ENCODE peak calls at places on chromosomes 16 and 17, in eight cellular contexts. One of them, this sample, is unnamed.

GRCh38 chr17:61321344-61321743 is 78.3 kb upstream of the TBX2 start:
- DNase-seq in activated CD4-positive, alpha-beta T cell treated with anti-CD3 and anti-CD28 coated beads, Interleukin-2, amount 10 ng/mL, durations not matched to agents 7 days and 5 days: no peak
- DNase-seq in BJ: no peak
- DNase-seq in activated CD8-positive, alpha-beta T cell treated with anti-CD3 and anti-CD28 coated beads for 36 hours: no peak
- DNase-seq in caudate nucleus: no peak
- DNase-seq in naive thymus-derived CD4-positive, alpha-beta T cell: no peak
- DNase-seq in naive B cell: no peak
- DNase-seq in C1 segment of cervical spinal cord: no peak
- DNase-seq in this sample: no peak

GRCh38 chr16:59878479-59878878 is 1144.4 kb upstream of the GOT2 start:
- DNase-seq in naive B cell: no peak
- DNase-seq in activated CD8-positive, alpha-beta T cell treated with anti-CD3 and anti-CD28 coated beads for 36 hours: no peak
- DNase-seq in naive thymus-derived CD4-positive, alpha-beta T cell: no peak
- DNase-seq in C1 segment of cervical spinal cord: no peak
- DNase-seq in BJ: no peak
- DNase-seq in caudate nucleus: no peak
- DNase-seq in activated CD4-positive, alpha-beta T cell treated with anti-CD3 and anti-CD28 coated beads, Interleukin-2, amount 10 ng/mL, durations not matched to agents 7 days and 5 days: no peak
- DNase-seq in this sample: peak; percentile 61

GRCh38 chr16:3490911-3491629 is 4.2 kb downstream of the C16orf90 start:
- DNase-seq in naive B cell: no peak
- DNase-seq in activated CD4-positive, alpha-beta T cell treated with anti-CD3 and anti-CD28 coated beads, Interleukin-2, amount 10 ng/mL, durations not matched to agents 7 days and 5 days: no peak
- DNase-seq in naive thymus-derived CD4-positive, alpha-beta T cell: no peak
- DNase-seq in C1 segment of cervical spinal cord: no peak
- DNase-seq in caudate nucleus: no peak
- DNase-seq in BJ: no peak
- DNase-seq in activated CD8-positive, alpha-beta T cell treated with anti-CD3 and anti-CD28 coated beads for 36 hours: peak; percentile 27
- DNase-seq in this sample: no peak

GRCh38 chr16:46607529-46607928 is 13.7 kb downstream of the SHCBP1 start:
- DNase-seq in activated CD8-positive, alpha-beta T cell treated with anti-CD3 and anti-CD28 coated beads for 36 hours: no peak
- DNase-seq in naive B cell: peak; percentile 29
- DNase-seq in activated CD4-positive, alpha-beta T cell treated with anti-CD3 and anti-CD28 coated beads, Interleukin-2, amount 10 ng/mL, durations not matched to agents 7 days and 5 days: no peak
- DNase-seq in naive thymus-derived CD4-positive, alpha-beta T cell: no peak
- DNase-seq in BJ: no peak
- DNase-seq in C1 segment of cervical spinal cord: no peak
- DNase-seq in caudate nucleus: no peak
- DNase-seq in this sample: peak; percentile 83

GRCh38 chr16:85422374-85423185 is 190.5 kb upstream of the GSE1 start:
- DNase-seq in naive thymus-derived CD4-positive, alpha-beta T cell: no peak
- DNase-seq in BJ: no peak
- DNase-seq in C1 segment of cervical spinal cord: no peak
- DNase-seq in caudate nucleus: no peak
- DNase-seq in activated CD4-positive, alpha-beta T cell treated with anti-CD3 and anti-CD28 coated beads, Interleukin-2, amount 10 ng/mL, durations not matched to agents 7 days and 5 days: no peak
- DNase-seq in naive B cell: no peak
- DNase-seq in activated CD8-positive, alpha-beta T cell treated with anti-CD3 and anti-CD28 coated beads for 36 hours: peak; percentile 1
- DNase-seq in this sample: no peak

GRCh38 chr17:73389411-73389810 is 77.6 kb upstream of the CDC42EP4 start:
- DNase-seq in naive thymus-derived CD4-positive, alpha-beta T cell: no peak
- DNase-seq in naive B cell: no peak
- DNase-seq in activated CD8-positive, alpha-beta T cell treated with anti-CD3 and anti-CD28 coated beads for 36 hours: no peak
- DNase-seq in caudate nucleus: no peak
- DNase-seq in C1 segment of cervical spinal cord: no peak
- DNase-seq in activated CD4-positive, alpha-beta T cell treated with anti-CD3 and anti-CD28 coated beads, Interleukin-2, amount 10 ng/mL, durations not matched to agents 7 days and 5 days: no peak
- DNase-seq in BJ: no peak
- DNase-seq in this sample: no peak

GRCh38 chr16:4461250-4462085 is 13.0 kb downstream of the NMRAL1 start:
- DNase-seq in activated CD4-positive, alpha-beta T cell treated with anti-CD3 and anti-CD28 coated beads, Interleukin-2, amount 10 ng/mL, durations not matched to agents 7 days and 5 days: no peak
- DNase-seq in caudate nucleus: peak; percentile 33
- DNase-seq in BJ: no peak
- DNase-seq in C1 segment of cervical spinal cord: peak; percentile 31
- DNase-seq in naive B cell: no peak
- DNase-seq in activated CD8-positive, alpha-beta T cell treated with anti-CD3 and anti-CD28 coated beads for 36 hours: peak; percentile 9
- DNase-seq in naive thymus-derived CD4-positive, alpha-beta T cell: no peak
- DNase-seq in this sample: no peak

GRCh38 chr16:87145181-87146176 is 171.7 kb downstream of the C16orf95 start:
- DNase-seq in activated CD4-positive, alpha-beta T cell treated with anti-CD3 and anti-CD28 coated beads, Interleukin-2, amount 10 ng/mL, durations not matched to agents 7 days and 5 days: no peak
- DNase-seq in naive B cell: no peak
- DNase-seq in activated CD8-positive, alpha-beta T cell treated with anti-CD3 and anti-CD28 coated beads for 36 hours: peak; percentile 38
- DNase-seq in caudate nucleus: no peak
- DNase-seq in C1 segment of cervical spinal cord: no peak
- DNase-seq in BJ: peak; percentile 15
- DNase-seq in naive thymus-derived CD4-positive, alpha-beta T cell: no peak
- DNase-seq in this sample: peak; percentile 84

GRCh38 chr17:48631693-48632578 is 5.8 kb upstream of the HOXB9 start:
- DNase-seq in activated CD4-positive, alpha-beta T cell treated with anti-CD3 and anti-CD28 coated beads, Interleukin-2, amount 10 ng/mL, durations not matched to agents 7 days and 5 days: no peak
- DNase-seq in BJ: no peak
- DNase-seq in activated CD8-positive, alpha-beta T cell treated with anti-CD3 and anti-CD28 coated beads for 36 hours: no peak
- DNase-seq in caudate nucleus: no peak
- DNase-seq in naive B cell: no peak
- DNase-seq in naive thymus-derived CD4-positive, alpha-beta T cell: no peak
- DNase-seq in C1 segment of cervical spinal cord: no peak
- DNase-seq in this sample: no peak

GRCh38 chr16:89958068-89958467 is 9.5 kb downstream of the DEF8 start:
- DNase-seq in caudate nucleus: no peak
- DNase-seq in C1 segment of cervical spinal cord: no peak
- DNase-seq in BJ: no peak
- DNase-seq in activated CD8-positive, alpha-beta T cell treated with anti-CD3 and anti-CD28 coated beads for 36 hours: no peak
- DNase-seq in activated CD4-positive, alpha-beta T cell treated with anti-CD3 and anti-CD28 coated beads, Interleukin-2, amount 10 ng/mL, durations not matched to agents 7 days and 5 days: no peak
- DNase-seq in naive B cell: no peak
- DNase-seq in naive thymus-derived CD4-positive, alpha-beta T cell: no peak
- DNase-seq in this sample: peak; percentile 18

GRCh38 chr16:25192096-25192495 is 24.7 kb upstream of the AQP8 start:
- DNase-seq in naive B cell: no peak
- DNase-seq in activated CD4-positive, alpha-beta T cell treated with anti-CD3 and anti-CD28 coated beads, Interleukin-2, amount 10 ng/mL, durations not matched to agents 7 days and 5 days: no peak
- DNase-seq in naive thymus-derived CD4-positive, alpha-beta T cell: no peak
- DNase-seq in caudate nucleus: no peak
- DNase-seq in BJ: peak; percentile 57
- DNase-seq in activated CD8-positive, alpha-beta T cell treated with anti-CD3 and anti-CD28 coated beads for 36 hours: no peak
- DNase-seq in C1 segment of cervical spinal cord: no peak
- DNase-seq in this sample: no peak

GRCh38 chr17:1617620-1618174 is 10.9 kb downstream of the SLC43A2 start:
- DNase-seq in BJ: no peak
- DNase-seq in caudate nucleus: no peak
- DNase-seq in naive B cell: no peak
- DNase-seq in activated CD8-positive, alpha-beta T cell treated with anti-CD3 and anti-CD28 coated beads for 36 hours: no peak
- DNase-seq in C1 segment of cervical spinal cord: no peak
- DNase-seq in activated CD4-positive, alpha-beta T cell treated with anti-CD3 and anti-CD28 coated beads, Interleukin-2, amount 10 ng/mL, durations not matched to agents 7 days and 5 days: no peak
- DNase-seq in naive thymus-derived CD4-positive, alpha-beta T cell: no peak
- DNase-seq in this sample: no peak

GRCh38 chr16:57970319-57970718 is 609 bp downstream of the CNGB1 start:
- DNase-seq in activated CD4-positive, alpha-beta T cell treated with anti-CD3 and anti-CD28 coated beads, Interleukin-2, amount 10 ng/mL, durations not matched to agents 7 days and 5 days: no peak
- DNase-seq in C1 segment of cervical spinal cord: no peak
- DNase-seq in naive B cell: no peak
- DNase-seq in naive thymus-derived CD4-positive, alpha-beta T cell: no peak
- DNase-seq in activated CD8-positive, alpha-beta T cell treated with anti-CD3 and anti-CD28 coated beads for 36 hours: no peak
- DNase-seq in BJ: no peak
- DNase-seq in caudate nucleus: no peak
- DNase-seq in this sample: no peak

GRCh38 chr17:82213251-82214011 is 789 bp upstream of the CCDC57 start:
- DNase-seq in caudate nucleus: peak; percentile 49
- DNase-seq in BJ: no peak
- DNase-seq in C1 segment of cervical spinal cord: no peak
- DNase-seq in activated CD4-positive, alpha-beta T cell treated with anti-CD3 and anti-CD28 coated beads, Interleukin-2, amount 10 ng/mL, durations not matched to agents 7 days and 5 days: no peak
- DNase-seq in naive B cell: no peak
- DNase-seq in naive thymus-derived CD4-positive, alpha-beta T cell: peak; percentile 61
- DNase-seq in activated CD8-positive, alpha-beta T cell treated with anti-CD3 and anti-CD28 coated beads for 36 hours: peak; percentile 77
- DNase-seq in this sample: peak; percentile 87

GRCh38 chr16:28821874-28822519 is 802 bp upstream of the ATXN2L start:
- DNase-seq in activated CD8-positive, alpha-beta T cell treated with anti-CD3 and anti-CD28 coated beads for 36 hours: no peak
- DNase-seq in BJ: no peak
- DNase-seq in naive thymus-derived CD4-positive, alpha-beta T cell: no peak
- DNase-seq in C1 segment of cervical spinal cord: no peak
- DNase-seq in caudate nucleus: no peak
- DNase-seq in activated CD4-positive, alpha-beta T cell treated with anti-CD3 and anti-CD28 coated beads, Interleukin-2, amount 10 ng/mL, durations not matched to agents 7 days and 5 days: no peak
- DNase-seq in naive B cell: no peak
- DNase-seq in this sample: no peak

GRCh38 chr17:82216301-82217119 is 3.9 kb upstream of the CCDC57 start:
- DNase-seq in C1 segment of cervical spinal cord: peak; percentile 31
- DNase-seq in naive thymus-derived CD4-positive, alpha-beta T cell: no peak
- DNase-seq in activated CD8-positive, alpha-beta T cell treated with anti-CD3 and anti-CD28 coated beads for 36 hours: peak; percentile 75
- DNase-seq in BJ: no peak
- DNase-seq in naive B cell: peak; percentile 74
- DNase-seq in caudate nucleus: no peak
- DNase-seq in activated CD4-positive, alpha-beta T cell treated with anti-CD3 and anti-CD28 coated beads, Interleukin-2, amount 10 ng/mL, durations not matched to agents 7 days and 5 days: no peak
- DNase-seq in this sample: peak; percentile 87

GRCh38 chr17:44738214-44738906 is 20.4 kb upstream of the ADAM11 start:
- DNase-seq in BJ: no peak
- DNase-seq in C1 segment of cervical spinal cord: no peak
- DNase-seq in naive thymus-derived CD4-positive, alpha-beta T cell: no peak
- DNase-seq in activated CD4-positive, alpha-beta T cell treated with anti-CD3 and anti-CD28 coated beads, Interleukin-2, amount 10 ng/mL, durations not matched to agents 7 days and 5 days: no peak
- DNase-seq in caudate nucleus: no peak
- DNase-seq in activated CD8-positive, alpha-beta T cell treated with anti-CD3 and anti-CD28 coated beads for 36 hours: no peak
- DNase-seq in naive B cell: no peak
- DNase-seq in this sample: no peak

GRCh38 chr16:68331879-68332410 is 21.1 kb downstream of the PRMT7 start:
- DNase-seq in activated CD4-positive, alpha-beta T cell treated with anti-CD3 and anti-CD28 coated beads, Interleukin-2, amount 10 ng/mL, durations not matched to agents 7 days and 5 days: no peak
- DNase-seq in caudate nucleus: no peak
- DNase-seq in BJ: no peak
- DNase-seq in naive B cell: no peak
- DNase-seq in activated CD8-positive, alpha-beta T cell treated with anti-CD3 and anti-CD28 coated beads for 36 hours: no peak
- DNase-seq in C1 segment of cervical spinal cord: no peak
- DNase-seq in naive thymus-derived CD4-positive, alpha-beta T cell: no peak
- DNase-seq in this sample: no peak

GRCh38 chr16:88472637-88473205 is 19.6 kb downstream of the ZFPM1 start:
- DNase-seq in naive thymus-derived CD4-positive, alpha-beta T cell: no peak
- DNase-seq in activated CD8-positive, alpha-beta T cell treated with anti-CD3 and anti-CD28 coated beads for 36 hours: no peak
- DNase-seq in activated CD4-positive, alpha-beta T cell treated with anti-CD3 and anti-CD28 coated beads, Interleukin-2, amount 10 ng/mL, durations not matched to agents 7 days and 5 days: no peak
- DNase-seq in naive B cell: no peak
- DNase-seq in C1 segment of cervical spinal cord: no peak
- DNase-seq in BJ: no peak
- DNase-seq in caudate nucleus: no peak
- DNase-seq in this sample: no peak

GRCh38 chr16:3119701-3120408 is 7.5 kb downstream of the ZNF205 start:
- DNase-seq in BJ: no peak
- DNase-seq in activated CD8-positive, alpha-beta T cell treated with anti-CD3 and anti-CD28 coated beads for 36 hours: no peak
- DNase-seq in C1 segment of cervical spinal cord: no peak
- DNase-seq in naive B cell: no peak
- DNase-seq in naive thymus-derived CD4-positive, alpha-beta T cell: no peak
- DNase-seq in caudate nucleus: no peak
- DNase-seq in activated CD4-positive, alpha-beta T cell treated with anti-CD3 and anti-CD28 coated beads, Interleukin-2, amount 10 ng/mL, durations not matched to agents 7 days and 5 days: no peak
- DNase-seq in this sample: no peak

GRCh38 chr16:13935408-13935807 is 15.5 kb downstream of the ERCC4 start:
- DNase-seq in BJ: no peak
- DNase-seq in activated CD4-positive, alpha-beta T cell treated with anti-CD3 and anti-CD28 coated beads, Interleukin-2, amount 10 ng/mL, durations not matched to agents 7 days and 5 days: no peak
- DNase-seq in C1 segment of cervical spinal cord: no peak
- DNase-seq in activated CD8-positive, alpha-beta T cell treated with anti-CD3 and anti-CD28 coated beads for 36 hours: peak; percentile 31
- DNase-seq in caudate nucleus: no peak
- DNase-seq in naive thymus-derived CD4-positive, alpha-beta T cell: no peak
- DNase-seq in naive B cell: no peak
- DNase-seq in this sample: no peak

GRCh38 chr16:88487920-88488842 is 35.1 kb downstream of the ZFPM1 start:
- DNase-seq in C1 segment of cervical spinal cord: no peak
- DNase-seq in BJ: no peak
- DNase-seq in activated CD8-positive, alpha-beta T cell treated with anti-CD3 and anti-CD28 coated beads for 36 hours: no peak
- DNase-seq in caudate nucleus: no peak
- DNase-seq in naive B cell: no peak
- DNase-seq in naive thymus-derived CD4-positive, alpha-beta T cell: no peak
- DNase-seq in activated CD4-positive, alpha-beta T cell treated with anti-CD3 and anti-CD28 coated beads, Interleukin-2, amount 10 ng/mL, durations not matched to agents 7 days and 5 days: no peak
- DNase-seq in this sample: no peak

GRCh38 chr16:74954763-74955162 is 30.2 kb downstream of the WDR59 start:
- DNase-seq in naive B cell: no peak
- DNase-seq in activated CD4-positive, alpha-beta T cell treated with anti-CD3 and anti-CD28 coated beads, Interleukin-2, amount 10 ng/mL, durations not matched to agents 7 days and 5 days: no peak
- DNase-seq in caudate nucleus: peak; percentile 4
- DNase-seq in BJ: no peak
- DNase-seq in naive thymus-derived CD4-positive, alpha-beta T cell: no peak
- DNase-seq in activated CD8-positive, alpha-beta T cell treated with anti-CD3 and anti-CD28 coated beads for 36 hours: no peak
- DNase-seq in C1 segment of cervical spinal cord: peak; percentile 6
- DNase-seq in this sample: no peak

GRCh38 chr16:57021693-57022092 is 32.3 kb downstream of the NLRC5 start:
- DNase-seq in naive thymus-derived CD4-positive, alpha-beta T cell: no peak
- DNase-seq in C1 segment of cervical spinal cord: no peak
- DNase-seq in BJ: no peak
- DNase-seq in activated CD8-positive, alpha-beta T cell treated with anti-CD3 and anti-CD28 coated beads for 36 hours: no peak
- DNase-seq in caudate nucleus: no peak
- DNase-seq in naive B cell: no peak
- DNase-seq in activated CD4-positive, alpha-beta T cell treated with anti-CD3 and anti-CD28 coated beads, Interleukin-2, amount 10 ng/mL, durations not matched to agents 7 days and 5 days: no peak
- DNase-seq in this sample: no peak

GRCh38 chr16:51994597-51994996 is 552.3 kb downstream of the TOX3 start:
- DNase-seq in caudate nucleus: no peak
- DNase-seq in C1 segment of cervical spinal cord: no peak
- DNase-seq in BJ: no peak
- DNase-seq in activated CD8-positive, alpha-beta T cell treated with anti-CD3 and anti-CD28 coated beads for 36 hours: no peak
- DNase-seq in activated CD4-positive, alpha-beta T cell treated with anti-CD3 and anti-CD28 coated beads, Interleukin-2, amount 10 ng/mL, durations not matched to agents 7 days and 5 days: no peak
- DNase-seq in naive thymus-derived CD4-positive, alpha-beta T cell: no peak
- DNase-seq in naive B cell: no peak
- DNase-seq in this sample: peak; percentile 51

GRCh38 chr17:41907633-41908539 is 10.9 kb downstream of the ACLY start:
- DNase-seq in naive thymus-derived CD4-positive, alpha-beta T cell: no peak
- DNase-seq in activated CD8-positive, alpha-beta T cell treated with anti-CD3 and anti-CD28 coated beads for 36 hours: no peak
- DNase-seq in activated CD4-positive, alpha-beta T cell treated with anti-CD3 and anti-CD28 coated beads, Interleukin-2, amount 10 ng/mL, durations not matched to agents 7 days and 5 days: no peak
- DNase-seq in BJ: no peak
- DNase-seq in naive B cell: no peak
- DNase-seq in C1 segment of cervical spinal cord: no peak
- DNase-seq in caudate nucleus: no peak
- DNase-seq in this sample: no peak

GRCh38 chr17:50834126-50834785 is 1.1 kb upstream of the WFIKKN2 start:
- DNase-seq in activated CD8-positive, alpha-beta T cell treated with anti-CD3 and anti-CD28 coated beads for 36 hours: no peak
- DNase-seq in activated CD4-positive, alpha-beta T cell treated with anti-CD3 and anti-CD28 coated beads, Interleukin-2, amount 10 ng/mL, durations not matched to agents 7 days and 5 days: no peak
- DNase-seq in BJ: no peak
- DNase-seq in caudate nucleus: no peak
- DNase-seq in C1 segment of cervical spinal cord: no peak
- DNase-seq in naive thymus-derived CD4-positive, alpha-beta T cell: no peak
- DNase-seq in naive B cell: no peak
- DNase-seq in this sample: no peak